ENCODE peak calls at places on chromosomes 1 and 21, in ten cellular contexts. Z is heart left ventricle, D is A549, J is AG04450, T is PC-3, A is heart right ventricle, P is endothelial cell of umbilical vein, R is left ventricle myocardium inferior, X is OCI-LY7, H is cardiac muscle cell. B is an unnamed sample.

GRCh38 chr1:8533124-8533523 is 215.2 kb downstream of the SLC45A1 start:
- DNase-seq in D (no peak), X (peak), H (no peak), Z (no peak), T (no peak), A (no peak), P (no peak), R (no peak), J (no peak), B (no peak)

GRCh38 chr1:36755313-36756230 is 272.9 kb upstream of the CSF3R start:
- DNase-seq in X (no peak), T (no peak), J (no peak), R (no peak), A (no peak), H (no peak), D (no peak), Z (no peak), P (no peak), B (no peak)

GRCh38 chr1:216616425-216616824 is 106.8 kb downstream of the ESRRG start:
- DNase-seq in H (no peak), Z (no peak), P (no peak), X (no peak), D (no peak), A (no peak), J (no peak), T (no peak), R (no peak), B (no peak)

GRCh38 chr1:85356130-85356529 is 79.7 kb upstream of the BCL10 start:
- DNase-seq in D (no peak), A (no peak), P (no peak), Z (no peak), H (no peak), J (no peak), T (no peak), X (no peak), R (no peak), B (no peak)

GRCh38 chr21:28793043-28793442 is 199.6 kb downstream of the LTN1 start:
- DNase-seq in A (peak), R (no peak), T (peak), J (no peak), H (peak), D (peak), Z (no peak), P (no peak), X (peak), B (no peak)

GRCh38 chr1:25194576-25195020 is 37.7 kb downstream of the SYF2 start:
- DNase-seq in R (no peak), H (no peak), D (no peak), T (no peak), A (no peak), P (no peak), X (no peak), Z (peak), J (no peak), B (peak)

GRCh38 chr1:167322483-167322882 is 101.8 kb downstream of the POU2F1 start:
- DNase-seq in X (no peak), P (no peak), D (no peak), T (no peak), A (no peak), J (no peak), H (no peak), R (no peak), Z (no peak), B (no peak)

GRCh38 chr1:205656236-205656635 is 24.1 kb downstream of the SLC45A3 start:
- DNase-seq in J (no peak), R (no peak), X (no peak), H (no peak), D (no peak), A (no peak), P (no peak), T (no peak), Z (no peak), B (no peak)

GRCh38 chr1:3409737-3410434 is 44.6 kb upstream of the ARHGEF16 start:
- DNase-seq in Z (peak), A (peak), R (peak), T (peak), J (no peak), D (peak), H (peak), P (peak), X (no peak), B (peak)

GRCh38 chr1:221271696-221272095 is 392.5 kb downstream of the HLX start:
- DNase-seq in Z (no peak), R (no peak), J (no peak), X (no peak), A (no peak), T (no peak), P (no peak), H (no peak), D (no peak), B (no peak)

GRCh38 chr1:206930210-206930798 is 8.6 kb upstream of the FCMR start:
- DNase-seq in R (no peak), X (peak), Z (no peak), H (no peak), P (no peak), A (no peak), J (no peak), T (no peak), D (no peak), B (no peak)

GRCh38 chr21:26719750-26720149 is 125.5 kb downstream of the ADAMTS1 start:
- DNase-seq in J (no peak), X (no peak), P (no peak), T (no peak), D (no peak), A (peak), H (no peak), Z (no peak), R (no peak), B (no peak)

GRCh38 chr1:112722601-112723510 is 7.7 kb upstream of the PPM1J start:
- DNase-seq in T (no peak), Z (no peak), R (no peak), X (no peak), H (peak), P (no peak), D (no peak), A (no peak), J (no peak), B (no peak)

GRCh38 chr21:44929799-44930542 is 9.3 kb upstream of the ITGB2 start:
- DNase-seq in R (peak), Z (no peak), D (no peak), X (peak), H (no peak), A (no peak), P (no peak), J (no peak), T (no peak), B (no peak)

GRCh38 chr21:29155118-29155932 is 24.9 kb downstream of the MAP3K7CL start:
- DNase-seq in P (peak), J (no peak), D (no peak), Z (peak), X (no peak), R (peak), T (peak), A (peak), H (peak), B (peak)

GRCh38 chr1:71413441-71414170 is 332.8 kb upstream of the ZRANB2 start:
- DNase-seq in H (peak), P (no peak), X (no peak), A (no peak), R (no peak), D (no peak), J (no peak), Z (no peak), T (no peak), B (no peak)

GRCh38 chr1:15543589-15544568 is 17.2 kb downstream of the DNAJC16 start:
- DNase-seq in Z (no peak), J (peak), X (no peak), A (no peak), H (peak), D (no peak), R (no peak), T (no peak), P (peak), B (no peak)

GRCh38 chr1:84889437-84889836 is 3.6 kb downstream of the LPAR3 start:
- DNase-seq in J (no peak), R (no peak), D (no peak), T (no peak), H (peak), A (no peak), X (no peak), P (no peak), Z (no peak), B (no peak)

GRCh38 chr1:167404908-167405307 is 113.4 kb downstream of the CD247 start:
- DNase-seq in R (no peak), Z (no peak), A (no peak), D (no peak), H (no peak), J (no peak), T (peak), P (no peak), X (no peak), B (no peak)

GRCh38 chr1:198118136-198118535 is 38.7 kb upstream of the NEK7 start:
- DNase-seq in R (peak), Z (peak), D (peak), P (peak), A (peak), J (peak), H (peak), T (peak), X (no peak), B (no peak)

GRCh38 chr1:12099610-12100009 is 36.5 kb downstream of the TNFRSF8 start:
- DNase-seq in D (no peak), T (peak), A (no peak), P (no peak), J (no peak), Z (peak), R (no peak), X (no peak), H (no peak), B (no peak)

GRCh38 chr1:47232187-47232874 is at the start of gene TAL1:
- DNase-seq in X (no peak), P (peak), H (peak), A (peak), D (no peak), T (no peak), Z (no peak), J (no peak), R (no peak), B (no peak)

GRCh38 chr1:156893048-156893953 is at the start of gene PEAR1:
- DNase-seq in J (no peak), P (peak), X (no peak), A (peak), H (peak), R (peak), T (no peak), Z (peak), D (no peak), B (no peak)

GRCh38 chr1:38005195-38006007 is at the start of gene FHL3:
- DNase-seq in Z (peak), A (peak), H (peak), R (peak), P (peak), X (no peak), J (no peak), T (peak), D (no peak), B (no peak)

GRCh38 chr21:35779690-35780570 is 280.4 kb downstream of the SETD4 start:
- DNase-seq in X (no peak), Z (peak), D (no peak), T (peak), H (peak), R (no peak), P (no peak), J (peak), A (no peak), B (peak)

GRCh38 chr1:60764489-60764888 is 317.9 kb upstream of the NFIA start:
- DNase-seq in A (no peak), P (peak), H (no peak), J (no peak), D (no peak), T (no peak), R (no peak), Z (no peak), X (no peak), B (no peak)

GRCh38 chr1:3407021-3407420 is 47.4 kb upstream of the ARHGEF16 start:
- DNase-seq in H (no peak), D (no peak), P (no peak), R (no peak), A (no peak), J (no peak), Z (no peak), T (no peak), X (no peak), B (no peak)

GRCh38 chr1:10020668-10021067 is 12.1 kb upstream of the UBE4B start:
- DNase-seq in D (no peak), J (no peak), R (no peak), P (no peak), H (peak), T (no peak), X (no peak), Z (no peak), A (no peak), B (no peak)

GRCh38 chr1:151472852-151473731 is 13.8 kb upstream of the POGZ start:
- DNase-seq in T (peak), J (no peak), A (peak), D (peak), X (no peak), P (peak), H (peak), Z (peak), R (peak), B (no peak)

GRCh38 chr1:193190096-193190744 is 3.8 kb upstream of the B3GALT2 start:
- DNase-seq in P (peak), A (no peak), H (peak), T (no peak), D (peak), Z (no peak), R (no peak), X (no peak), J (no peak), B (no peak)
- TF ChIP-seq CTCF in P (no peak), A (peak), H (peak), T (peak), D (peak), Z (peak), R (peak), X (no peak), J (peak), B (peak)

DNA sequence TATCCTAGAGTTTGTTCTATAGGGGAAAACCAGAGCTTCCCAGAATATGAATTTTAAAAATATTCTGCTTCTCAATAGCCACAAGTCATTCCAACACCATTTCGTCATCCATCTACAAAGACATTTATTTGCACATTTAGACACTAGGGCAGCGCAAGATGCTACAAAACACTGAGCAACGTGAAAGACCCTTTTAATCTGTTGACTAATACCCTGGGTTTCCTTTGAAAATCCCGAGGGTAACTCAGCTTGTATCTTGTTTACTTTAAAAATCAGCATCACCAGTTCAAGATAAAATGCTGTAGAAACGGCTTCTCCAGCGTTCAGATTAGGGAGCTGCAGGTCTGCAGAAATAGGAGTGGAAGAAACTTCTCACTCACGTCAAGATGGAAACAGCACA is 13.5 kb downstream of the PDPN start:
- DNase-seq in P (no peak), Z (no peak), R (no peak), D (no peak), X (no peak), T (peak), A (no peak), J (no peak), H (no peak), B (no peak)
- H3K27ac ChIP-seq in P (no peak), Z (no peak), R (no peak), D (no peak), X (no peak), T (no peak), A (no peak), J (no peak), H (no peak), B (no peak)

GRCh38 chr1:190634134-190634533 is 156.5 kb upstream of the BRINP3 start:
- DNase-seq in X (no peak), H (no peak), D (no peak), J (no peak), T (no peak), A (no peak), R (no peak), Z (no peak), P (no peak), B (no peak)
- TF ChIP-seq CTCF in X (no peak), H (no peak), D (no peak), J (no peak), T (no peak), A (no peak), R (no peak), Z (no peak), P (no peak), B (no peak)

GRCh38 chr1:202811296-202812175 is 782 bp downstream of the PCAT6 start:
- DNase-seq in R (peak), A (peak), X (no peak), H (peak), P (no peak), J (no peak), D (peak), T (no peak), Z (peak), B (no peak)
- H3K27ac ChIP-seq in R (peak), A (peak), X (no peak), H (no peak), P (no peak), J (peak), D (peak), T (peak), Z (peak), B (peak)

DNA sequence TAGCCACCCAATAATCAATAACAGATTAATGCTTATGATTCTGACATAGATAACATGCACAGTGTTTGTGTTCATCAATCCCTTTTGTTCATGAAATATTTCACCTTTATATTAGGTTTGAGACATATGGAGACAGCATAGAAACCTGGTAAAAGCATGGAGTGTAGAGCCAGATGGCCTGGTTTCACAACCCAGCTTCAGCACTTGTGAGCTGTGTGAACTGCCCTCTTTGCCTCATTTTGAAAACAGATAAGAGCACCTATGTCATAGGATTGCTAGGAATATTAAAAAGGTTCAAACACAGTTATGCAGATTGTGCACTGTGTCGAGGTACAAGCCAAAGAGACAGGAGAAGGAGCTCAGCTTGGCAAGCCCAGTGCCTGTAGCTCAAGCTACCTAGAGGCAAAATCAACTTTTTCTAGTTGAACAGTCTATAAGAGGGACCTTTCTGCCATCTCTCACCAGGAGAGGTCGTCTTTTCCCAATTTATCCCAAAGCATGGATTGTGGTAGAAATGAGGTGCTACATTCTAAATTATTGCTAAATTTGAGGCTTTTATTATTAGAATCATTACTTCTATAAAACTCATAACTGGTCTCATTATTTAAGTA is 5.0 kb downstream of the CHODL start:
- DNase-seq in H (no peak), D (no peak), R (no peak), P (no peak), X (no peak), T (peak), J (no peak), Z (no peak), A (no peak), B (no peak)
- TF ChIP-seq CTCF in H (no peak), D (no peak), R (no peak), P (no peak), X (peak), T (peak), J (no peak), Z (no peak), A (no peak), B (no peak)

B was measured in RWPE1.